ENCODE peak calls at places on chromosome 4, in six cellular contexts. A is H4; R is activated effector memory CD4-positive, alpha-beta T cell treated with Interleukin-2 at 50 U/mL for 16 hours; Y is neuronal stem cell; I is lower lobe of right lung; Z is stimulated activated CD4-positive, alpha-beta T cell treated with anti-CD3 and anti-CD28 coated beads, Interleukin-2, amount 100 ng/mL, for 48 hours. D is an unnamed sample.

GRCh38 chr4:88106205-88106604 is 52.2 kb downstream of the ABCG2 start:
- DNase-seq in Y (no peak), Z (no peak), A (no peak), I (no peak), R (no peak), D (no peak)

GRCh38 chr4:150385606-150386005 is 196.3 kb upstream of the MAB21L2 start:
- DNase-seq in I (no peak), A (peak), Z (no peak), R (no peak), Y (no peak), D (no peak)

GRCh38 chr4:7324651-7325121 is 110.0 kb downstream of the PSAPL1 start:
- DNase-seq in Z (no peak), Y (no peak), R (no peak), I (peak), A (no peak), D (no peak)

GRCh38 chr4:166422475-166422874 is 549.4 kb downstream of the TLL1 start:
- DNase-seq in Z (no peak), A (no peak), I (no peak), R (no peak), Y (no peak), D (no peak)

GRCh38 chr4:100165809-100166208 is 24.5 kb downstream of the DDIT4L start:
- DNase-seq in Y (peak), R (no peak), A (no peak), I (no peak), Z (no peak), D (no peak)

GRCh38 chr4:10982305-10982704 is 297.7 kb upstream of the CLNK start:
- DNase-seq in R (no peak), Y (no peak), I (no peak), A (no peak), Z (no peak), D (no peak)

GRCh38 chr4:153512952-153513500 is 46.9 kb downstream of the TMEM131L start:
- DNase-seq in Y (no peak), Z (no peak), R (no peak), I (no peak), A (no peak), D (no peak)

GRCh38 chr4:165326831-165327210 is 648 bp upstream of the MSMO1 start:
- DNase-seq in R (no peak), I (peak), A (no peak), Z (no peak), Y (no peak), D (peak)

GRCh38 chr4:162485486-162485885 is 321.7 kb upstream of the FSTL5 start:
- DNase-seq in I (no peak), R (no peak), Y (no peak), A (peak), Z (no peak), D (no peak)

GRCh38 chr4:47442980-47443379 is 20.5 kb downstream of the COMMD8 start:
- DNase-seq in R (no peak), I (peak), Y (no peak), A (no peak), Z (no peak), D (no peak)

GRCh38 chr4:128135391-128135790 is 74.3 kb downstream of the LARP1B start:
- DNase-seq in I (no peak), A (no peak), Z (no peak), Y (no peak), R (no peak), D (no peak)